ENCODE peak calls at places on chromosomes 4 and X, in ten cellular contexts. J, I, Y, O, D, K, Q, U, X and F are unnamed samples.
A peak's percentile ranks its signal among the peaks of the same experiment; 100 is the strongest.

GRCh38 chr4:36676139-36677050 is 395.0 kb downstream of the DTHD1 start:
- DNase-seq in K (peak; percentile 7), O (no peak), I (no peak), D (no peak), Y (no peak), J (no peak), U (no peak), X (no peak), Q (no peak), F (no peak)

GRCh38 chrX:115560211-115560977 is 580 bp upstream of the PLS3 start:
- DNase-seq in Y (no peak), D (no peak), K (peak; percentile 69), Q (no peak), J (no peak), U (no peak), O (no peak), X (peak; percentile 54), I (no peak), F (peak; percentile 63)

GRCh38 chr4:55312491-55313101 is 33.4 kb upstream of the SRD5A3 start:
- DNase-seq in I (no peak), D (peak; percentile 35), Y (no peak), X (peak; percentile 27), J (peak; percentile 40), U (peak; percentile 18), Q (no peak), K (peak; percentile 81), O (peak; percentile 51), F (peak; percentile 33)

GRCh38 chr4:2081540-2081939 is 22.4 kb downstream of the NAT8L start:
- DNase-seq in O (no peak), Y (no peak), K (no peak), X (no peak), D (no peak), Q (peak; percentile 7), U (no peak), J (no peak), I (no peak), F (no peak)

GRCh38 chr4:72945719-72946336 is 123.7 kb downstream of the COX18 start:
- DNase-seq in I (no peak), Y (no peak), X (no peak), D (no peak), Q (no peak), O (no peak), J (no peak), K (no peak), U (no peak), F (no peak)

GRCh38 chr4:11216520-11216919 is 212.2 kb downstream of the HS3ST1 start:
- DNase-seq in U (no peak), Y (no peak), X (no peak), O (no peak), I (no peak), D (no peak), J (no peak), K (no peak), Q (no peak), F (no peak)

GRCh38 chrX:68416592-68416991 is 16.7 kb downstream of the OPHN1 start:
- DNase-seq in X (no peak), Q (no peak), J (no peak), D (no peak), I (no peak), Y (no peak), K (no peak), O (no peak), U (no peak), F (no peak)

GRCh38 chr4:8393593-8394038 is 46.9 kb downstream of the ACOX3 start:
- DNase-seq in Y (no peak), D (peak; percentile 82), Q (no peak), U (no peak), I (no peak), K (peak; percentile 97), X (peak; percentile 89), O (peak; percentile 67), J (no peak), F (no peak)

GRCh38 chr4:4693258-4693657 is 151.4 kb upstream of the STX18 start:
- DNase-seq in I (no peak), X (peak; percentile 26), Q (no peak), U (no peak), D (no peak), K (no peak), O (no peak), J (no peak), Y (no peak), F (peak; percentile 66)

GRCh38 chr4:41640905-41641304 is 102.9 kb downstream of the LIMCH1 start:
- DNase-seq in U (no peak), Y (no peak), I (no peak), D (no peak), Q (no peak), X (no peak), O (no peak), K (no peak), J (no peak), F (no peak)

GRCh38 chrX:148562846-148563245 is 62.4 kb downstream of the AFF2 start:
- DNase-seq in D (no peak), X (no peak), U (no peak), O (no peak), J (no peak), I (no peak), Q (no peak), Y (no peak), K (no peak), F (no peak)

GRCh38 chr4:28443786-28444412 is 1583.3 kb downstream of the STIM2 start:
- DNase-seq in Y (no peak), U (no peak), X (no peak), I (no peak), K (no peak), O (no peak), Q (no peak), D (no peak), J (peak; percentile 52), F (no peak)

GRCh38 chr4:127709456-127709855 is 20.7 kb upstream of the SLC25A31 start:
- DNase-seq in J (no peak), O (no peak), I (no peak), Y (no peak), K (peak; percentile 24), U (no peak), D (no peak), Q (no peak), X (no peak), F (no peak)

GRCh38 chr4:16993966-16994840 is 95.8 kb upstream of the LDB2 start:
- DNase-seq in X (no peak), D (no peak), I (no peak), J (no peak), Y (no peak), Q (no peak), K (no peak), U (no peak), O (no peak), F (no peak)

GRCh38 chr4:54255881-54256280 is 26.8 kb downstream of the PDGFRA start:
- DNase-seq in X (no peak), Y (no peak), O (no peak), K (peak; percentile 79), U (no peak), D (no peak), I (no peak), Q (no peak), J (no peak), F (no peak)

GRCh38 chrX:24350217-24350616 is 10.2 kb upstream of the SUPT20HL1 start:
- DNase-seq in K (no peak), D (no peak), Y (no peak), J (no peak), I (no peak), Q (no peak), O (no peak), X (no peak), U (no peak), F (no peak)

GRCh38 chrX:40012800-40013682 is 84.7 kb downstream of the BCOR start:
- DNase-seq in K (peak; percentile 59), D (no peak), U (peak; percentile 44), X (peak; percentile 19), J (peak; percentile 35), O (peak; percentile 28), Y (no peak), Q (peak; percentile 92), I (no peak), F (peak; percentile 67)

GRCh38 chrX:15404712-15405111 is 20.5 kb upstream of the VEGFD start:
- DNase-seq in Y (no peak), I (no peak), J (no peak), Q (no peak), O (peak; percentile 41), U (no peak), X (no peak), D (no peak), K (peak; percentile 59), F (no peak)

GRCh38 chr4:155005395-155006087 is 202.9 kb upstream of the NPY2R start:
- DNase-seq in Q (no peak), D (no peak), Y (no peak), I (no peak), O (no peak), K (peak; percentile 76), U (no peak), J (no peak), X (no peak), F (no peak)

GRCh38 chr4:141706445-141706844 is 70.1 kb downstream of the IL15 start:
- DNase-seq in Y (no peak), K (no peak), D (no peak), Q (no peak), U (no peak), X (no peak), I (no peak), J (no peak), O (no peak), F (no peak)

GRCh38 chrX:75648803-75649588 is 126.2 kb upstream of the ZDHHC15 start:
- DNase-seq in J (no peak), Q (no peak), I (no peak), Y (no peak), X (no peak), K (no peak), U (no peak), O (no peak), D (no peak), F (peak; percentile 66)

GRCh38 chr4:36549256-36549655 is 267.8 kb downstream of the DTHD1 start:
- DNase-seq in J (no peak), Q (no peak), U (no peak), I (no peak), X (no peak), K (no peak), D (no peak), Y (no peak), O (no peak), F (no peak)

GRCh38 chr4:17545374-17546140 is 30.6 kb downstream of the CLRN2 start:
- DNase-seq in K (no peak), O (no peak), I (no peak), Q (no peak), X (no peak), D (no peak), U (no peak), Y (no peak), J (no peak), F (no peak)

GRCh38 chr4:78644744-78645330 is 93.3 kb downstream of the ANXA3 start:
- DNase-seq in D (peak; percentile 69), Y (no peak), J (peak; percentile 43), U (peak; percentile 60), Q (no peak), O (peak; percentile 75), K (peak; percentile 91), I (no peak), X (peak; percentile 84), F (peak; percentile 51)

GRCh38 chr4:25966171-25966570 is 52.2 kb downstream of the SMIM20 start:
- DNase-seq in X (no peak), D (no peak), I (no peak), U (no peak), O (no peak), Y (no peak), K (no peak), Q (no peak), J (no peak), F (no peak)

GRCh38 chr4:166422475-166422874 is 549.4 kb downstream of the TLL1 start:
- DNase-seq in Q (no peak), I (no peak), O (no peak), J (no peak), D (no peak), X (peak; percentile 21), U (no peak), Y (no peak), K (peak; percentile 77), F (no peak)